ENCODE peak calls at places on chromosomes 7 and 10, in seven cellular contexts. One of them, this sample, is unnamed.

GRCh38 chr7:150322833-150323681 is at the start of the genes ACTR3C and LRRC61:
- DNase-seq in fibroblast of lung: peak
- DNase-seq in foreskin fibroblast: no peak
- DNase-seq in brain microvascular endothelial cell: no peak
- DNase-seq in ovary: peak
- DNase-seq in BE2C: peak
- DNase-seq in Panc1: no peak
- DNase-seq in this sample: peak

GRCh38 chr7:98733036-98733435 is 116.0 kb downstream of the NPTX2 start:
- DNase-seq in fibroblast of lung: peak
- DNase-seq in BE2C: peak
- DNase-seq in Panc1: peak
- DNase-seq in foreskin fibroblast: peak
- DNase-seq in brain microvascular endothelial cell: peak
- DNase-seq in ovary: no peak
- DNase-seq in this sample: peak

GRCh38 chr7:82050134-82050533 is 280.3 kb upstream of the HGF start:
- DNase-seq in BE2C: no peak
- DNase-seq in ovary: no peak
- DNase-seq in brain microvascular endothelial cell: peak
- DNase-seq in foreskin fibroblast: peak
- DNase-seq in fibroblast of lung: peak
- DNase-seq in Panc1: peak
- DNase-seq in this sample: peak

GRCh38 chr7:52355059-52355458 is 680.4 kb upstream of the POM121L12 start:
- DNase-seq in Panc1: no peak
- DNase-seq in brain microvascular endothelial cell: no peak
- DNase-seq in ovary: no peak
- DNase-seq in foreskin fibroblast: no peak
- DNase-seq in BE2C: no peak
- DNase-seq in fibroblast of lung: no peak
- DNase-seq in this sample: peak

GRCh38 chr10:6234371-6234770 is 31.6 kb downstream of the PFKFB3 start:
- DNase-seq in brain microvascular endothelial cell: no peak
- DNase-seq in Panc1: no peak
- DNase-seq in fibroblast of lung: no peak
- DNase-seq in foreskin fibroblast: no peak
- DNase-seq in ovary: no peak
- DNase-seq in BE2C: no peak
- DNase-seq in this sample: no peak

GRCh38 chr7:24601600-24601999 is 28.3 kb downstream of the PALS2 start:
- DNase-seq in foreskin fibroblast: no peak
- DNase-seq in brain microvascular endothelial cell: no peak
- DNase-seq in ovary: no peak
- DNase-seq in Panc1: no peak
- DNase-seq in BE2C: no peak
- DNase-seq in fibroblast of lung: no peak
- DNase-seq in this sample: peak

GRCh38 chr7:80145780-80146422 is 11.3 kb downstream of the GNAI1 start:
- DNase-seq in ovary: no peak
- DNase-seq in BE2C: no peak
- DNase-seq in brain microvascular endothelial cell: peak
- DNase-seq in fibroblast of lung: peak
- DNase-seq in foreskin fibroblast: peak
- DNase-seq in Panc1: no peak
- DNase-seq in this sample: peak

GRCh38 chr7:151818674-151819519 is 58.0 kb downstream of the PRKAG2 start:
- DNase-seq in brain microvascular endothelial cell: no peak
- DNase-seq in ovary: no peak
- DNase-seq in foreskin fibroblast: no peak
- DNase-seq in BE2C: no peak
- DNase-seq in fibroblast of lung: no peak
- DNase-seq in Panc1: no peak
- DNase-seq in this sample: no peak

GRCh38 chr7:143396182-143396581 is 12.5 kb downstream of the EPHA1 start:
- DNase-seq in foreskin fibroblast: no peak
- DNase-seq in brain microvascular endothelial cell: no peak
- DNase-seq in BE2C: no peak
- DNase-seq in ovary: no peak
- DNase-seq in fibroblast of lung: no peak
- DNase-seq in Panc1: no peak
- DNase-seq in this sample: no peak

GRCh38 chr10:13587367-13587766 is 602 bp downstream of the PRPF18 start:
- DNase-seq in foreskin fibroblast: no peak
- DNase-seq in fibroblast of lung: no peak
- DNase-seq in ovary: peak
- DNase-seq in Panc1: no peak
- DNase-seq in BE2C: peak
- DNase-seq in brain microvascular endothelial cell: no peak
- DNase-seq in this sample: peak

GRCh38 chr7:154794147-154794780 is 208.7 kb downstream of the PAXIP1 start:
- DNase-seq in Panc1: no peak
- DNase-seq in BE2C: no peak
- DNase-seq in ovary: no peak
- DNase-seq in foreskin fibroblast: no peak
- DNase-seq in brain microvascular endothelial cell: no peak
- DNase-seq in fibroblast of lung: no peak
- DNase-seq in this sample: no peak

GRCh38 chr10:124626759-124627380 is 117.3 kb downstream of the FAM53B start:
- DNase-seq in fibroblast of lung: no peak
- DNase-seq in ovary: no peak
- DNase-seq in Panc1: no peak
- DNase-seq in foreskin fibroblast: no peak
- DNase-seq in brain microvascular endothelial cell: no peak
- DNase-seq in BE2C: no peak
- DNase-seq in this sample: peak

GRCh38 chr7:26912351-26912750 is 48.0 kb upstream of the SKAP2 start:
- DNase-seq in ovary: no peak
- DNase-seq in foreskin fibroblast: no peak
- DNase-seq in fibroblast of lung: no peak
- DNase-seq in BE2C: no peak
- DNase-seq in brain microvascular endothelial cell: no peak
- DNase-seq in Panc1: no peak
- DNase-seq in this sample: peak

DNA sequence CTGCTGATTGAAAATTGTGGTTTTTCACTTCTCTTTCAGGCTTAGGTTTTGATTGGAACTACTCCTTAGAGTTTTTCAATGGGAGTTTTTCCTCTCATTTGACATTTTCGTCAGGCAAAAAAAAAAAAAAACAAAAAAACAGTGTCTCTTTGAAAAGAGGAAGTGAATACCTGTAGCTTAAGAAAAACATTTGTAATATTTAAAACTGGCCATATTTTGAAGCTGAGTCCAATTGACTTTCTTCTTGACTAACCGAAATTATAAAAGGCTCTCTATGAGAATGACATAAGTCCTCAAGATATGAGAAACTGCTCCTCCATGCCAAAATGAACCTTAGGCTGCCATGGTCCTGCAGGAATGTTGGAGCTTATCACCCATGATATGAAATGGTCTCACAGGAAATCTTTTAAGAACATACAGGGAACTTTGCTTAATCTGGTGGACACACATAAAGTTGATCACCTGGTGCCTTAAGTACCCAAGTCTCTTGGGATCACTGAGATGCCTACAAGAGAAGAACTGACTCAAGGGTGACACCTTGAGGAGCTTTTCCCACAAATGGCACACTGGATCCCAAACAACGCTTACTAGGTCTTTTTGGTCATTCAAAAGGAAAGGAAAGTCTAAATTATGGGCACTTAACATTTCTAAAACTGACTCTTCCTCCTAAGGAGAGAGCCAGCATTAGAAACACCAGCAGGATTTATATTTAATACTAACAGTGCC is 263.4 kb downstream of the CDC14C start:
- DNase-seq in foreskin fibroblast: no peak
- DNase-seq in ovary: no peak
- DNase-seq in Panc1: no peak
- DNase-seq in BE2C: no peak
- DNase-seq in fibroblast of lung: no peak
- DNase-seq in brain microvascular endothelial cell: no peak
- DNase-seq in this sample: peak
- TF ChIP-seq CTCF in foreskin fibroblast: no peak
- TF ChIP-seq CTCF in ovary: no peak
- TF ChIP-seq CTCF in Panc1: peak
- TF ChIP-seq CTCF in BE2C: peak
- TF ChIP-seq CTCF in fibroblast of lung: no peak
- TF ChIP-seq CTCF in brain microvascular endothelial cell: no peak
- TF ChIP-seq CTCF in this sample: peak

GRCh38 chr10:119415536-119416527 is 126.7 kb downstream of the RGS10 start:
- DNase-seq in brain microvascular endothelial cell: no peak
- DNase-seq in fibroblast of lung: no peak
- DNase-seq in ovary: no peak
- DNase-seq in foreskin fibroblast: no peak
- DNase-seq in BE2C: peak
- DNase-seq in Panc1: no peak
- DNase-seq in this sample: no peak

GRCh38 chr10:119419931-119420330 is 122.6 kb downstream of the RGS10 start:
- DNase-seq in brain microvascular endothelial cell: no peak
- DNase-seq in foreskin fibroblast: no peak
- DNase-seq in ovary: no peak
- DNase-seq in fibroblast of lung: no peak
- DNase-seq in BE2C: no peak
- DNase-seq in Panc1: no peak
- DNase-seq in this sample: no peak

GRCh38 chr10:119416855-119417254 is 125.7 kb downstream of the RGS10 start:
- DNase-seq in ovary: peak
- DNase-seq in BE2C: peak
- DNase-seq in brain microvascular endothelial cell: no peak
- DNase-seq in fibroblast of lung: peak
- DNase-seq in Panc1: peak
- DNase-seq in foreskin fibroblast: peak
- DNase-seq in this sample: peak

GRCh38 chr10:119417852-119418251 is 124.7 kb downstream of the RGS10 start:
- DNase-seq in brain microvascular endothelial cell: no peak
- DNase-seq in foreskin fibroblast: no peak
- DNase-seq in BE2C: no peak
- DNase-seq in fibroblast of lung: no peak
- DNase-seq in ovary: no peak
- DNase-seq in Panc1: no peak
- DNase-seq in this sample: no peak

DNA sequence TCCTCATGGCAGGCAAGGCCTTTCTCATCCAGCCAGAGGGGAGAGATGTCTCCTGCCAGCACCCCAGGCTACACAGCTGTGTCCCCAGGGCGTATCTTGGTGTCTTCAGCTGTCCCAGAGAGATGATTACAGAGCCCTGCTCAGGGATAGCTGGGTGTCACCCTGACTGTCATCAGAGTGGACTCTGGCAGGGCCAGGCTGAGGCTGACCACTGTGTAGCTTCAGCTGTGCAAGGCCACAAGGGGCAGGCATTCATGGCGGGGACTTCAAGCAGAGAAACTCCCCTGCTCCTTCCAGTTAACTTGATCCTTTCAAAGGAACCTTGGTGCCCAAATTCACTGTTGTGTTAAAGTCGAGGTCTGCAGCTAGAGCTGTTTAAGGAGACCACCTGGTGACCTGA is 124.1 kb downstream of the RGS10 start:
- DNase-seq in fibroblast of lung: no peak
- DNase-seq in ovary: no peak
- DNase-seq in Panc1: no peak
- DNase-seq in foreskin fibroblast: no peak
- DNase-seq in brain microvascular endothelial cell: no peak
- DNase-seq in BE2C: no peak
- DNase-seq in this sample: no peak
- TF ChIP-seq CTCF in fibroblast of lung: no peak
- TF ChIP-seq CTCF in ovary: no peak
- TF ChIP-seq CTCF in Panc1: no peak
- TF ChIP-seq CTCF in foreskin fibroblast: no peak
- TF ChIP-seq CTCF in brain microvascular endothelial cell: peak
- TF ChIP-seq CTCF in BE2C: no peak
- TF ChIP-seq CTCF in this sample: no peak

GRCh38 chr7:6559896-6560295 is 8.6 kb upstream of the GRID2IP start:
- DNase-seq in brain microvascular endothelial cell: no peak
- DNase-seq in BE2C: no peak
- DNase-seq in foreskin fibroblast: no peak
- DNase-seq in Panc1: no peak
- DNase-seq in fibroblast of lung: no peak
- DNase-seq in ovary: no peak
- DNase-seq in this sample: no peak

GRCh38 chr7:6558837-6559236 is 7.6 kb upstream of the GRID2IP start:
- DNase-seq in Panc1: no peak
- DNase-seq in BE2C: peak
- DNase-seq in fibroblast of lung: peak
- DNase-seq in ovary: no peak
- DNase-seq in brain microvascular endothelial cell: peak
- DNase-seq in foreskin fibroblast: no peak
- DNase-seq in this sample: peak

GRCh38 chr7:6553460-6554044 is 2.3 kb upstream of the GRID2IP start:
- DNase-seq in BE2C: no peak
- DNase-seq in Panc1: no peak
- DNase-seq in foreskin fibroblast: no peak
- DNase-seq in ovary: no peak
- DNase-seq in fibroblast of lung: no peak
- DNase-seq in brain microvascular endothelial cell: no peak
- DNase-seq in this sample: no peak

GRCh38 chr7:6554848-6555247 is 3.6 kb upstream of the GRID2IP start:
- DNase-seq in fibroblast of lung: no peak
- DNase-seq in Panc1: no peak
- DNase-seq in ovary: no peak
- DNase-seq in foreskin fibroblast: no peak
- DNase-seq in brain microvascular endothelial cell: no peak
- DNase-seq in BE2C: no peak
- DNase-seq in this sample: no peak

DNA sequence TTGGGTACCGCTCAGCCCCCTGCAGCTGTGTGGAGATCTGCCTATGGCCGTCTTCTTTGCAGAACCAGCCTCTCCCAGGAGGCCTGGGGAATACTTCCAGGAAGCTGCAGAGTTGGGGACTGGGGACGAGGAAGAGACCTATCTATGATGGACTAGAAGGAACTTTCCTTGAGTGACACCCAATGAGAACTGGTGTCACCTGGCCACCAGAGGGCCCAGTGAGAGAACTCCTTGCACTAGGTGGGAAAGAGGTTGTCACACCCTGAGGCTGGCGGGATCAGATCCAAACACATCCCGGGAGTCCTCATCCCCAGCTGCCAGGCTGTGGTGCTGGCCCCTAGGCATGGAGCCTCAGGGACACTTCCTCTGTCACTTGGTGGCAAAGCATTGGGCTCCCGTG is 4.9 kb upstream of the GRID2IP start:
- DNase-seq in fibroblast of lung: no peak
- DNase-seq in foreskin fibroblast: no peak
- DNase-seq in Panc1: no peak
- DNase-seq in BE2C: no peak
- DNase-seq in brain microvascular endothelial cell: no peak
- DNase-seq in ovary: no peak
- DNase-seq in this sample: peak
- TF ChIP-seq CTCF in fibroblast of lung: no peak
- TF ChIP-seq CTCF in foreskin fibroblast: no peak
- TF ChIP-seq CTCF in Panc1: no peak
- TF ChIP-seq CTCF in BE2C: peak
- TF ChIP-seq CTCF in brain microvascular endothelial cell: peak
- TF ChIP-seq CTCF in ovary: no peak
- TF ChIP-seq CTCF in this sample: no peak

DNA sequence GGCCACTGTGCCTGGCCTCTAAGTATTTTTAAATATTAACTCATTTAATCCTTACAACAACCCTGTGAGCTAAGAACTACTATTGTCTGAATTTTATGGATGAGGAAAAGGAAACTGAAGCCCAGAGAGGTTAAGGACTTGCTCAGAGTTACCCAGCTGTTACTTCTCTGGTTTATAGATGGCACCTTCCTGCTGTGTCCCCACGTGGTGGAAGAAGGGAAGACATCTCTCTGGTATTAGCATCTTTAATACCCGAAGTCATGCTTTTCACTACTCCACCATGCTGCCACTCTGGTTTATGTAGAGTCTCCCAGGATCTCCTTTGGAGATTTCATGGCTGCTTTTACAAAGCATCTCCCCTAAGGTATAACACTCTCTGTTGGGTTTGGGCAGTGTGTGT is 105.5 kb upstream of the MKLN1 start:
- DNase-seq in fibroblast of lung: no peak
- DNase-seq in BE2C: no peak
- DNase-seq in foreskin fibroblast: no peak
- DNase-seq in ovary: no peak
- DNase-seq in Panc1: no peak
- DNase-seq in brain microvascular endothelial cell: no peak
- DNase-seq in this sample: no peak
- TF ChIP-seq CTCF in fibroblast of lung: no peak
- TF ChIP-seq CTCF in BE2C: peak
- TF ChIP-seq CTCF in foreskin fibroblast: no peak
- TF ChIP-seq CTCF in ovary: no peak
- TF ChIP-seq CTCF in Panc1: no peak
- TF ChIP-seq CTCF in brain microvascular endothelial cell: peak
- TF ChIP-seq CTCF in this sample: no peak